ENCODE peak calls at places on chromosome 20, in six cellular contexts. M is dermis blood vessel endothelial cell; L is RWPE1; O is CD4-positive, alpha-beta T cell; Z is B cell; J is HFFc6. R is an unnamed sample.

GRCh38 chr20:22402990-22403859 is 181.1 kb downstream of the FOXA2 start:
- DNase-seq in J (no peak), O (no peak), M (no peak), Z (no peak), L (no peak), R (no peak)

GRCh38 chr20:24980321-24981053 is 12.1 kb downstream of the APMAP start:
- DNase-seq in Z (no peak), M (no peak), L (no peak), J (no peak), O (no peak), R (no peak)

GRCh38 chr20:1322511-1323245 is 6.3 kb downstream of the SDCBP2 start:
- DNase-seq in M (peak; percentile 99), J (peak; percentile 79), Z (no peak), L (peak; percentile 74), O (no peak), R (peak; percentile 91)

GRCh38 chr20:1894951-1895673 is at the start of gene SIRPA:
- DNase-seq in O (no peak), Z (peak; percentile 49), L (peak; percentile 95), M (peak; percentile 75), J (peak; percentile 49), R (no peak)

GRCh38 chr20:21234816-21235215 is 68.3 kb upstream of the XRN2 start:
- DNase-seq in M (no peak), L (no peak), Z (no peak), O (no peak), J (no peak), R (no peak)

GRCh38 chr20:53959849-53960585 is 110.4 kb downstream of the BCAS1 start:
- DNase-seq in O (no peak), J (no peak), Z (no peak), L (no peak), M (no peak), R (no peak)

GRCh38 chr20:4406627-4407026 is 315.1 kb upstream of the PRND start:
- DNase-seq in L (peak; percentile 90), J (peak; percentile 77), M (peak; percentile 68), O (no peak), Z (no peak), R (peak; percentile 65)

GRCh38 chr20:10960416-10960815 is 286.6 kb upstream of the JAG1 start:
- DNase-seq in L (no peak), M (no peak), O (no peak), Z (no peak), J (no peak), R (no peak)

GRCh38 chr20:61026731-61027130 is 225.3 kb upstream of the CDH4 start:
- DNase-seq in L (no peak), M (no peak), Z (no peak), J (no peak), O (no peak), R (no peak)